ENCODE peak calls at places on chromosomes 3 and 15, in four cellular contexts. N, F, X and I are unnamed samples.

GRCh38 chr3:176961916-176962315 is 235.4 kb downstream of the TBL1XR1 start:
- DNase-seq in N (no peak), F (no peak), X (peak), I (no peak)

GRCh38 chr3:72271215-72271614 is 486.3 kb upstream of the PROK2 start:
- DNase-seq in N (no peak), F (no peak), X (no peak), I (no peak)

GRCh38 chr3:190058486-190059241 is 62.0 kb downstream of the P3H2 start:
- DNase-seq in N (no peak), F (no peak), X (peak), I (no peak)

GRCh38 chr3:173932624-173933023 is 535.1 kb downstream of the NLGN1 start:
- DNase-seq in N (no peak), F (no peak), X (peak), I (no peak)

GRCh38 chr3:12394516-12395271 is 89.6 kb upstream of the TSEN2 start:
- DNase-seq in N (no peak), F (no peak), X (no peak), I (no peak)

GRCh38 chr3:57810471-57811144 is 54.5 kb downstream of the SLMAP start:
- DNase-seq in N (no peak), F (no peak), X (no peak), I (no peak)

GRCh38 chr3:58565621-58566397 is 11.4 kb downstream of the FAM107A start:
- DNase-seq in N (no peak), F (no peak), X (no peak), I (no peak)

GRCh38 chr3:56022619-56023018 is 445.6 kb downstream of the ERC2 start:
- DNase-seq in N (no peak), F (no peak), X (no peak), I (no peak)

GRCh38 chr3:172066880-172067778 is 27.8 kb downstream of the FNDC3B start:
- DNase-seq in N (no peak), F (no peak), X (no peak), I (peak)

GRCh38 chr3:11140054-11140712 is 14.1 kb upstream of the HRH1 start:
- DNase-seq in N (no peak), F (no peak), X (no peak), I (no peak)

GRCh38 chr3:31278532-31278931 is 254.2 kb upstream of the STT3B start:
- DNase-seq in N (no peak), F (no peak), X (no peak), I (no peak)

GRCh38 chr15:88580532-88580931 is 34.1 kb upstream of the DET1 start:
- DNase-seq in N (no peak), F (no peak), X (no peak), I (no peak)

GRCh38 chr15:88572030-88572333 is 25.5 kb upstream of the DET1 start:
- DNase-seq in N (no peak), F (no peak), X (no peak), I (no peak)

GRCh38 chr15:88571153-88572029 is 24.9 kb upstream of the DET1 start:
- DNase-seq in N (peak), F (no peak), X (no peak), I (no peak)

GRCh38 chr15:88574062-88574461 is 27.6 kb upstream of the DET1 start:
- DNase-seq in N (no peak), F (no peak), X (no peak), I (no peak)

DNA sequence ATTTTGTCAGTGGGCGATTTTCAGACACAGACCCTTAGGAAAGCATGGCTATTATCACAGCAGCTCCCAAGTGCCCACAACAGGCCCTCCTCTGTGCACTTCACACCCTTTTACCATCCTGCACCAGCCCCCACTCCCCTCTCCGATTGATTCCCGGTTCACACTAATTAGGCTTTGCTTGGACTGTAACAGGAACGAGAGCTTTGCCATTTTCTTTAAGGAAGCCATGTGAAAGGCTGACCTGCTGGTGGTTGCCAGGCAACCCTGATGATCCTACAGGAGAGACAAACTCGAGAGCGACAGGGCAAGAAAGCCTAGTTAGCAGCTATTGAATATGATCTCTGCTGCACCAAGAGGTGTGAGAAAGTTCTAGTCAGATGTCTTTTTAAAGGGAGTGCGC is 28.2 kb upstream of the DET1 start:
- DNase-seq in N (no peak), F (no peak), X (no peak), I (no peak)
- H3K27ac ChIP-seq in N (peak), F (no peak), X (peak), I (no peak)

DNA sequence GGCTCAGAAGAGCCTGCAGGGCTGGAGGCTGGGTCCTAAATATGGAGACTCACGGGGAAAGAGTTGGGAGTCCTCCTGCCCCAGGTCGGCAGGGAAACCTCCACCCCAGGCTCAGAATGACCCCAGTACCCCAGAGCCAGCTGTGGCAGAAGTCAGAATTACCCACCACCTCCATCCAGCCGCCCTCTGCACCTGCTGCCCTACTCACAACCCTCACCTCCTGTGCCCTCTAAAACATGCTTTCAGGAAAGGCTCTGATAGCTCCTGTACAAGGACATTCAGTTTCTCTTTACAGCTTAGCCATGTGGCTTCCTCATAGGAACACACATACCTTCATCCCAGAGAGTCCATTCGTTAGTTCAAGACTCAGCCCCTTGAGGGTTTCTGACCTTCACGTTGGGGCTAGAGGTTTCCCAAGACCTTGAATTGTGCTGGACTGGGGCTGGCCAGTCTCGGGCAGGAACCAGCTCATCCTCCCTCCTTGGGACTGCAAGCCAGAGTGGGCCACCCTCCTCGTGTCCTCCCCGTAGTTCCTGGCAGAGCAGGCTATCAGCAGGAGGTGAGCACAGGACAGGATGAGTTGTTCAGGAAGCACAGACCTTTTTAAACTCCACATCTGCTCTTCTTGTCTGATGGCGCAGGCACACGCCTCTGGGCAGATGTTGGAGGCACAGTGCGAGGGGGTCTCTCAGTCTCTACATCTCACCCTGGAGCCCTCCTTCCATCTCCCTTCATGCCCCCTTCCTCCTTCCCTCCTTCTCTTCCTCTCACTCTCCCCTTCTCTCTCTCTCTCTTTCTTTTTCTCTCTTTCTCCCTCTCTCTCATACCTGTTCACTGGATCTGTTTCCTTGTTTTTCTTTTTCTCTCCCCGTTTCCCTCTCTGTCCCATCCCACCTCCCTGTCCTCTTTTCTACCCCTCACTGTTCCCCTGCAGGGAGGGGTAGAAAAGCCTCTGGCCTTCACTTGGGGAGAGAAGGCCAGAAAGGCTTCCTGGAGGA is 55.9 kb upstream of the NR2C2 start:
- DNase-seq in N (no peak), F (no peak), X (no peak), I (no peak)
- H3K4me3 ChIP-seq in N (no peak), F (no peak), X (no peak), I (no peak)

DNA sequence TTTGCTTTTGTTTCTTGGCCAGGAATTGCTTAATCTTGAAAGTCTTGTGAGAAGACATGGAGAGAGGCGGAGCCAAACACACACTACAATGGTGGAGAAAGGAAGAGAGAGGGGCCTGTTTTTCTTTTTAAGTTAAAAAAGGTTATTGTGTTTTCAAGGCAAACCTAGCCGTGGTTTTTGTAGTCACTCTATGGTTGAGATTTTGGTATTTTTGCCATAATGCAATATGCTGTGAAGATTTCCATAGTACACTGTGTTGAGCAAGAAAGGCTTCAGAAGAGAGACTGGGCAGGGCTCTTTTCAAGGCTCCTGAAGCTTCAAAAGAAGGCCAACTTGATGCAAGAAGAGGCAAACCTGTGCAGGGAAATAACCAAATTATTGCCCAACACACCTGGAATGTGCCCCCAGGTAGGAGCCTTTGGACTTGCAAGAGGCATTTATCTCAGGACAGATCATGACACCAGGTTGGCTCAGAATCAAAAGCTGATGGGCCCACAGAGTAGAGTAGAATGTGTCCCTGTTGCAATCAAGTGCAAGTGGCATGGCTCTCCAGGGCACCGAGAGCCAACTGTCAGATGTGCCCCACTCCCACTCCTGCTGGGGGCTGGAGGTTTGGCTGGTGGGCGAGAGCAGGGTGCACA is 22.1 kb downstream of the AMOTL2 start:
- DNase-seq in N (no peak), F (no peak), X (peak), I (no peak)
- H3K27ac ChIP-seq in N (peak), F (no peak), X (no peak), I (no peak)

DNA sequence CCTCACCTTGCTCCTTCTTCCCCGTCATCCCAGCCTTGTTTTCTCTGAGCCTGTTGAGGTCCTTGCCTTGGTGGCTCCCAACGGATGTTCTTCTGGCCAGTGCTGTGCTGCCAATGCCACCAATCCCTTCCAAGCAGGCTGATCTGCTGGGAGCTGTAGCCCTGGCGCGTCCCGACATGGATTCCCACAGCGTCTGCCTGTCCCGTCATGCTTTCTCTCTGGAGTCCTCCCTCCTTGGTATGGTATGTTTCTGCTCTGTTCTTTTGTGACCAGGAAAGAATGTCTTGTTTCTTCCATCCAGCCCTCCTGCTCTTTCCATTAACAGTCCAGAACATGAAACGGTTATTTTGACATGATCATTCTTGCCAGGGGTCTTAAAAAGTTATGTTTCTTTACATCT is 10.0 kb downstream of the LIMD1 start:
- DNase-seq in N (no peak), F (no peak), X (no peak), I (no peak)
- H3K4me3 ChIP-seq in N (no peak), F (no peak), X (no peak), I (no peak)